ENCODE peak calls at places on chromosomes 11 and 22, in eight cellular contexts. M, J, L, K, R, Z, F and O are unnamed samples.

GRCh38 chr22:38454361-38455062 is 487 bp downstream of the KCNJ4 start:
- DNase-seq in M (peak; percentile 54), J (no peak), L (no peak), K (no peak), R (peak; percentile 51), Z (no peak), F (no peak), O (no peak)

GRCh38 chr11:66974724-66975402 is at the start of gene C11orf86:
- DNase-seq in M (no peak), J (no peak), L (no peak), K (no peak), R (no peak), Z (no peak), F (no peak), O (peak; percentile 44)

GRCh38 chr11:16211407-16211806 is 144.9 kb downstream of the SOX6 start:
- DNase-seq in M (no peak), J (no peak), L (no peak), K (no peak), R (no peak), Z (no peak), F (no peak), O (no peak)

GRCh38 chr11:121661796-121662508 is 209.2 kb upstream of the SORL1-AS1 start:
- DNase-seq in M (no peak), J (no peak), L (no peak), K (peak; percentile 66), R (no peak), Z (no peak), F (no peak), O (no peak)

GRCh38 chr11:128235958-128236357 is 351.4 kb downstream of the ETS1 start:
- DNase-seq in M (peak; percentile 87), J (no peak), L (peak; percentile 69), K (no peak), R (peak; percentile 69), Z (no peak), F (no peak), O (no peak)

GRCh38 chr22:26552466-26552865 is 37.5 kb downstream of the TPST2 start:
- DNase-seq in M (no peak), J (no peak), L (no peak), K (no peak), R (no peak), Z (no peak), F (no peak), O (no peak)

GRCh38 chr11:41786087-41786486 is 326.6 kb upstream of the LRRC4C start:
- DNase-seq in M (no peak), J (no peak), L (no peak), K (no peak), R (no peak), Z (no peak), F (no peak), O (no peak)

GRCh38 chr11:13907678-13908077 is 54.8 kb upstream of the SPON1 start:
- DNase-seq in M (no peak), J (no peak), L (no peak), K (no peak), R (no peak), Z (no peak), F (no peak), O (no peak)

GRCh38 chr22:17580461-17581031 is 17.2 kb downstream of the SLC25A18 start:
- DNase-seq in M (no peak), J (no peak), L (no peak), K (no peak), R (no peak), Z (no peak), F (no peak), O (no peak)

GRCh38 chr11:109604506-109604905 is 182.5 kb downstream of the C11orf87 start:
- DNase-seq in M (no peak), J (no peak), L (no peak), K (no peak), R (no peak), Z (no peak), F (no peak), O (no peak)

GRCh38 chr11:27241316-27242122 is 121.5 kb downstream of the CCDC34 start:
- DNase-seq in M (no peak), J (no peak), L (no peak), K (peak; percentile 77), R (no peak), Z (no peak), F (no peak), O (no peak)

GRCh38 chr22:45949258-45949870 is 27.6 kb downstream of the WNT7B start:
- DNase-seq in M (no peak), J (no peak), L (no peak), K (no peak), R (no peak), Z (no peak), F (no peak), O (no peak)

GRCh38 chr22:48628891-48629559 is 1198.6 kb downstream of the BRD1 start:
- DNase-seq in M (no peak), J (no peak), L (no peak), K (no peak), R (no peak), Z (no peak), F (no peak), O (no peak)

GRCh38 chr11:2120359-2121100 is 18.7 kb downstream of the IGF2 start:
- DNase-seq in M (peak; percentile 92), J (peak; percentile 31), L (no peak), K (no peak), R (peak; percentile 62), Z (no peak), F (no peak), O (no peak)

GRCh38 chr11:65814960-65815565 is 18.7 kb upstream of the SNX32 start:
- DNase-seq in M (no peak), J (no peak), L (no peak), K (no peak), R (no peak), Z (no peak), F (no peak), O (peak; percentile 39)

GRCh38 chr22:41862160-41862529 is 29.2 kb downstream of the SREBF2 start:
- DNase-seq in M (no peak), J (no peak), L (no peak), K (no peak), R (no peak), Z (no peak), F (no peak), O (no peak)

GRCh38 chr22:23888615-23889401 is 5.4 kb upstream of the MIF start:
- DNase-seq in M (peak; percentile 55), J (no peak), L (no peak), K (no peak), R (no peak), Z (no peak), F (no peak), O (no peak)

GRCh38 chr11:120413480-120413879 is 77.3 kb downstream of the ARHGEF12 start:
- DNase-seq in M (no peak), J (no peak), L (no peak), K (peak; percentile 70), R (no peak), Z (no peak), F (no peak), O (no peak)

GRCh38 chr22:48796295-48797015 is 1031.2 kb downstream of the BRD1 start:
- DNase-seq in M (no peak), J (no peak), L (peak; percentile 50), K (no peak), R (no peak), Z (no peak), F (no peak), O (no peak)

GRCh38 chr11:115678942-115679341 is 174.7 kb upstream of the CADM1 start:
- DNase-seq in M (no peak), J (no peak), L (no peak), K (no peak), R (peak; percentile 74), Z (peak; percentile 33), F (no peak), O (peak; percentile 71)

GRCh38 chr11:128956401-128957203 is 13.9 kb upstream of the TP53AIP1 start:
- DNase-seq in M (peak; percentile 78), J (no peak), L (no peak), K (peak; percentile 26), R (peak; percentile 83), Z (no peak), F (peak; percentile 38), O (no peak)

GRCh38 chr11:19660076-19660475 is 52.6 kb upstream of the NAV2 start:
- DNase-seq in M (no peak), J (no peak), L (no peak), K (no peak), R (no peak), Z (no peak), F (no peak), O (no peak)

GRCh38 chr22:25002241-25002985 is 49.9 kb downstream of the KIAA1671 start:
- DNase-seq in M (no peak), J (no peak), L (no peak), K (no peak), R (no peak), Z (no peak), F (no peak), O (no peak)

GRCh38 chr22:39873963-39874362 is 19.6 kb downstream of the ENTHD1 start:
- DNase-seq in M (no peak), J (no peak), L (no peak), K (no peak), R (no peak), Z (no peak), F (no peak), O (no peak)

GRCh38 chr11:109597336-109597735 is 175.3 kb downstream of the C11orf87 start:
- DNase-seq in M (no peak), J (no peak), L (no peak), K (no peak), R (no peak), Z (no peak), F (no peak), O (no peak)

DNA sequence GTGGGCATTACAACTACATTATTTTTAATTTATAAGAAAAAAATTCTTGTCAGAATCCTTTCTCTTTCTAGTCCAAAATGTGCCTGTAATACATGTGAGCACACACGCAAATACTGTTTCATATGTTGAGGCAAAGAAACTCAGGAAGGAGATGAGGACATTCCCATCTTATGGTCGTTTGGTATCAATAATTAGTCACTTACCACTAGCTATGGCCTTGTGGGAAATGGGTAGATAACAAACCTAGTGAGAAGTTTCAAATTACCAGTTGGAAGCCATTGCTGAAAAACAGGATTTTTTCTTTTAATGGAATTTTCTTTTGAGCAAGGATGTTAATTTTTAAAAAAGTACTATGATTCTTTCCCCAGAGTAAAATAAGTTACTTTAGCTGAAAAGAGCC is 25.7 kb downstream of the AMOTL1 start:
- DNase-seq in M (no peak), J (no peak), L (no peak), K (no peak), R (no peak), Z (no peak), F (no peak), O (no peak)
- H3K4me3 ChIP-seq in M (peak overlapping the region; percentile 55), J (no peak overlapping the region), L (no peak overlapping the region), K (no peak overlapping the region), R (no peak overlapping the region), Z (no peak overlapping the region), F (no peak overlapping the region), O (no peak overlapping the region)

GRCh38 chr11:117819096-117820040 is 5.2 kb downstream of the FXYD2 start:
- DNase-seq in M (peak; percentile 74), J (peak; percentile 71), L (peak; percentile 82), K (no peak), R (peak; percentile 86), Z (peak; percentile 66), F (peak; percentile 67), O (peak; percentile 84)
- TF ChIP-seq CTCF in M (peak; percentile 48), J (peak; percentile 22), L (peak; percentile 14), K (peak; percentile 83), R (peak; percentile 91), Z (peak; percentile 57), F (peak; percentile 50), O (peak; percentile 29)

GRCh38 chr22:36365020-36365411 is 22.8 kb downstream of the MYH9 start:
- DNase-seq in M (no peak), J (peak; percentile 62), L (peak; percentile 90), K (peak; percentile 52), R (no peak), Z (no peak), F (no peak), O (peak; percentile 66)
- H3K4me3 ChIP-seq in M (no peak overlapping the region), J (no peak overlapping the region), L (no peak overlapping the region), K (no peak overlapping the region), R (no peak overlapping the region), Z (no peak overlapping the region), F (no peak overlapping the region), O (no peak overlapping the region)

GRCh38 chr11:36478700-36479329 is 31.3 kb downstream of the TRAF6 start:
- DNase-seq in M (peak; percentile 45), J (no peak), L (no peak), K (no peak), R (peak; percentile 50), Z (no peak), F (no peak), O (no peak)
- TF ChIP-seq CTCF in M (peak; percentile 80), J (peak; percentile 53), L (no peak), K (peak; percentile 53), R (peak; percentile 77), Z (peak; percentile 64), F (peak; percentile 77), O (peak; percentile 17)